ENCODE peak calls at places on chromosomes 5 and 9, in four cellular contexts. P is K562, M is GM12891, W is H1. N is an unnamed sample.

GRCh38 chr5:81360640-81361039 is 33.3 kb downstream of the ACOT12 start:
- DNase-seq in P (no peak), M (no peak), W (no peak), N (no peak)

GRCh38 chr9:7879551-7880245 is 80.1 kb upstream of the DMAC1 start:
- DNase-seq in P (no peak), M (no peak), W (peak), N (no peak)

GRCh38 chr5:137341831-137342230 is 157.3 kb downstream of the SPOCK1 start:
- DNase-seq in P (no peak), M (no peak), W (no peak), N (no peak)

GRCh38 chr5:112779531-112779930 is 41.8 kb downstream of the APC start:
- DNase-seq in P (no peak), M (no peak), W (no peak), N (no peak)

GRCh38 chr9:111597852-111598729 is 1.4 kb downstream of the PTGR1 start:
- DNase-seq in P (peak), M (peak), W (peak), N (peak)

GRCh38 chr5:39494099-39494498 is 69.3 kb upstream of the DAB2 start:
- DNase-seq in P (no peak), M (no peak), W (no peak), N (no peak)

GRCh38 chr5:119275873-119276214 is 80.0 kb upstream of the TNFAIP8 start:
- DNase-seq in P (no peak), M (no peak), W (no peak), N (no peak)

GRCh38 chr5:56169281-56169680 is 63.8 kb downstream of the ANKRD55 start:
- DNase-seq in P (no peak), M (no peak), W (no peak), N (no peak)

GRCh38 chr9:84294551-84294950 is 46.0 kb downstream of the SLC28A3 start:
- DNase-seq in P (peak), M (no peak), W (no peak), N (no peak)

GRCh38 chr5:89282038-89282831 is 399.3 kb upstream of the MEF2C start:
- DNase-seq in P (no peak), M (no peak), W (no peak), N (no peak)

GRCh38 chr5:34923694-34924461 is 5.5 kb upstream of the DNAJC21 start:
- DNase-seq in P (peak), M (no peak), W (no peak), N (no peak)

GRCh38 chr9:69476797-69477196 is 151.8 kb downstream of the ENTREP1 start:
- DNase-seq in P (no peak), M (no peak), W (no peak), N (no peak)

DNA sequence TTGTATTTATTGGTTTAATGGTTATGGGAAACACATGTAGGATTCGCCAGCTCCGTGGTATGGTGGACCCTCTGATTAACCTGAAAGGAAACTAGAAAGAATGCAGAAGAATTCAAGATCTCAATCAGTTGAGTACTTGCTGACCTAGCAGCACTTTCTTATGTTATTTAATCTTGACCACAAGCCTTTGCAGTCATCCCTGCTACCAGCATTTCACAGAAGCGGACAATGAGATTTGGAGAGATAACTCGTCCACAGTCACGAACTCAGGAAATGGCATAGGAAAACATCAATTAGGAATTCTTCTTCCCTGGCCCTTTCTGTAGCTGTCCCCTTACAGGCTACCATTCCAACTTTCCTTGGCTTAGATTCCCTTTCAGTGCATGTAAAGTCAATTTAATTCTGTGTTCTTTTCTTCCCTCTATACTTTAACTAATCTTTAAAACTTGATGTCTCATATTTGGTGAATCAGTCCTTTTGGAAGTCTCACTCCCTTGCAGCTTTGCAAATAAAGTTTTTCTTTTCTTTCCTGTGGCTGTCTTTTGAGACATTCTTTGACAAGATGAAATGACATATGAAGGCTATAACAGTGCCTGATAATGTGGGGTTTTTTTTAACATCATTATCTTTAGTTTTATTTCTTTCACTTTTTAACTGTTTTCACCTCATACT is 1.3 kb upstream of the SLC44A1 start:
- DNase-seq in P (peak), M (no peak), W (no peak), N (no peak)
- TF ChIP-seq POLR2A in P (no peak), M (no peak), W (no peak), N (no peak)

DNA sequence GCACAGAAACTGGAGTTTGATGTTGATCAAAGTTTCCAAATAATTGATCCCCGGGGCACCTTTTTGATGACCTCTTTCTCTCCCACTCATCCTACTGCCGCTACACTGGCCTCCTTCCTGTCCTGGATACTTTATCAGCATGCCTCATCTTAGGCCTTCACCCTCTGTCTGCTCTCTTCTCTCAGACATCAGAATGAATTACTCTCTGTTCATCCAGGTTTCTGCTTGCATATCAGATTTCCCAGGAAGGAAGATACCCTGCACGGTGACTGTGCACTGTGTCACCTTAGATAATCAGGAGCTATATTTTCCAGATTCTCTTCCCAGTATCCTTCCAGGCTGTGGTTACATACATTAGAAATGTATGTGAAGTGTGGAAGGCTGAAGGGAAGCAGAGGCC is 397.0 kb downstream of the DIRAS2 start:
- DNase-seq in P (no peak), M (no peak), W (no peak), N (no peak)
- TF ChIP-seq TAF1 in P (no peak), M (no peak), W (no peak), N (no peak)

GRCh38 chr5:134571703-134572405 is 46.4 kb downstream of the JADE2 start:
- DNase-seq in P (no peak), M (no peak), W (no peak), N (no peak)
- TF ChIP-seq POLR2AphosphoS5 in P (no peak), M (no peak), W (no peak), N (no peak)

DNA sequence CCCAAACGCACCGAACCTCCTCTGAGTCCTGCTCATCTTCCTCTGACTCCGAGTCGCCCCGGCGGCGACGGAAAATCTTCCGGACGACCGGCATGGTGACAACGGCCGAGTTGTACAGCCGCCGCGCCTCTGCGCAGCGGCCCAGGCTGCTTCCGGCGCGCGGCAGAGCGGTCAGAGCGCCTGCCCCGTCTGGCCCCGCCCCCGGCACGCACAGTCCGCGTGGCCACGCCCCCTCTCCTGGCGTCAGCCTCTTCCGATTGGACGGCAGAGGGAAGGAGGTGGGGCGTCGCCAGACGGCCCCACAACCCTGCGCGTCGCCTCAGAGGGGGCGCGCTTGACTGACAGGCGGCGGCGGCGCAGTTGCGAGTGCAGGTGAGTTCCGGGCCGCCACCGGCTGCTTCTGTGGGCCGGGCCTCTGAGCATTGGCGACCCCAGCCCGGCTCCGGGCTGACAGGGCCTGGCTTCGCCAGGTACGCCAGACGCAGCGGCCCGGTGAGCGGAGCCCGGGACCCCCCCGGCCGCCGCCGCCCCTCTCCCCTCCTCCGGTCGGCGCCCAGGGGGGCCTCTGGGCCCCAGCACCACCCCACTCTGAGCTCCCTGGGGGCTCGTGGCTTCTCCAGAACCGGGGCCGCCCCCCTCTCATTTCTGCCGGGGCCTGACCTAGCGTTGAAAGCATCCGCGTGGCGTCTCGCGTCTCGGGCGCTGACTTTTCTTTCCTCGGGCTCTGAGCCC is at the start of the genes C9orf78 and USP20:
- DNase-seq in P (peak), M (peak), W (peak), N (peak)
- TF ChIP-seq POLR2A in P (peak), M (peak), W (peak), N (peak)

GRCh38 chr9:73200694-73201432 is 49.2 kb downstream of the ANXA1 start:
- DNase-seq in P (peak), M (no peak), W (no peak), N (no peak)
- TF ChIP-seq TAF1 in P (no peak), M (no peak), W (no peak), N (no peak)

GRCh38 chr9:4080889-4081548 is 218.8 kb downstream of the GLIS3 start:
- DNase-seq in P (no peak), M (no peak), W (no peak), N (no peak)

GRCh38 chr9:4081549-4081895 is 218.3 kb downstream of the GLIS3 start:
- DNase-seq in P (no peak), M (no peak), W (no peak), N (no peak)

GRCh38 chr9:4079346-4079745 is 220.5 kb downstream of the GLIS3 start:
- DNase-seq in P (no peak), M (no peak), W (no peak), N (no peak)

GRCh38 chr9:4079906-4080305 is 220.0 kb downstream of the GLIS3 start:
- DNase-seq in P (no peak), M (no peak), W (no peak), N (no peak)

GRCh38 chr9:4077499-4078102 is 222.3 kb downstream of the GLIS3 start:
- DNase-seq in P (peak), M (peak), W (no peak), N (peak)
- TF ChIP-seq POLR2AphosphoS5 in P (no peak), M (no peak), W (no peak), N (no peak)

DNA sequence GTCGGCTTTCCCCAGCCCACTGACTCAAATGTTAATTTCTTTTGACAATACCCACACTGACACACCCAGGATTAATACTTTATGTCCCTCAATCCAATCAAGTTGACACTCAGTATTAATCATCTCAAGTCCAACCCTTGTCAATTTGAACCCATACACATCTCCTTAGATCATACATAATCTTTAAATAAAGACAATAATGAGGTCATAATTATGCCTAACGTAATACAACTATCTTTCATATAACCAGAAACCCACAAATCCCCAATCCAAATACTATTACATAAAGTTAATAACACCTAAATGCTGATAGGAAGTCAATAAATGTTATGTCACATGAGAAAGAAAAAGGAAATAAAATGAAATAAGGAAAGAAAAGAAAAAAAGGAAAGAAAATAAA is 934.2 kb downstream of the CDH9 start:
- DNase-seq in P (no peak), M (no peak), W (no peak), N (no peak)
- TF ChIP-seq POLR2A in P (no peak), M (no peak), W (no peak), N (no peak)

GRCh38 chr5:93793159-93793781 is 51.9 kb upstream of the POU5F2 start:
- DNase-seq in P (no peak), M (no peak), W (no peak), N (no peak)

GRCh38 chr5:93789173-93790070 is 48.0 kb upstream of the POU5F2 start:
- DNase-seq in P (no peak), M (no peak), W (no peak), N (no peak)

GRCh38 chr5:93794954-93795353 is 53.6 kb upstream of the POU5F2 start:
- DNase-seq in P (no peak), M (no peak), W (no peak), N (no peak)

GRCh38 chr5:93790401-93790800 is 49.0 kb upstream of the POU5F2 start:
- DNase-seq in P (no peak), M (no peak), W (no peak), N (no peak)

DNA sequence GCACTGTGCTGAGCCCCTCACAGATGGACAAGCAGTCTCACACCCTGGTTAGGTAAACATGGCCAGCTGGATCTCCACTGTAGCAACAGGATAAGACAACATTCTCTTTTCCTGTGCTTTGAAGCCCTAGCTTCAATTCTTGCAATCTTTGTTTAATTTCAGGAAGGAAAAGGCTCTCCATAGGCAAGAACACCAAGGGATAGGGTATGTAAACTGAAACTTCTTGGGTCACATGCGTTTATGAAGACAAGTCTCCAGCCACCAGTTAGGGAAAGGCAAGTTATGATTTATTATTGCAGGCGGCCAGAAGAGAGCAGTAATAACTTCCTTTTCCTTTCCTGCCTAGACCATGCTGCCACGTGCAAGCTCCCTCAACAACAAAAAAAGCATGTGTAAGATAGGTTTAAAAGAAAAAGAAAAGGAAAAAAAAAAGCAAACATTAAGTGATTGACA is 50.1 kb upstream of the POU5F2 start:
- DNase-seq in P (no peak), M (no peak), W (no peak), N (no peak)
- TF ChIP-seq TAF1 in P (no peak), M (no peak), W (no peak), N (no peak)

GRCh38 chr9:128254855-128255759 is 20.7 kb downstream of the GOLGA2 start:
- DNase-seq in P (peak), M (peak), W (no peak), N (peak)
- TF ChIP-seq POLR2AphosphoS5 in P (no peak), M (no peak), W (peak), N (no peak)